ENCODE peak calls at places on chromosomes 16 and 17, in ten cellular contexts. B is lower leg skin; X is HuH-7.5; U is psoas muscle; I is activated CD4-positive, alpha-beta T cell treated with anti-CD3 and anti-CD28 coated beads, Interleukin-2, amount 50 U/mL, for 48 hours; Q is activated gamma-delta T cell treated with anti-CD3 and anti-CD28 coated beads, Interleukin-2, amount 50 U/mL, for 16 hours; C is PC-3; H is CD8-positive, alpha-beta T cell; P is NCI-H82; D is EL. S is an unnamed sample.

GRCh38 chr16:2003827-2004641 is 5.6 kb downstream of the ZNF598 start:
- DNase-seq in D (peak), P (peak), X (peak), C (peak), U (peak), B (peak), H (peak), I (peak), Q (peak), S (peak)

GRCh38 chr17:913207-913606 is 66.4 kb downstream of the NXN start:
- DNase-seq in P (no peak), X (no peak), C (no peak), Q (no peak), I (no peak), U (no peak), B (no peak), D (peak), H (no peak), S (no peak)

GRCh38 chr17:55285340-55286301 is 20.9 kb downstream of the HLF start:
- DNase-seq in X (no peak), C (no peak), P (no peak), H (no peak), D (peak), U (peak), I (no peak), B (peak), Q (no peak), S (no peak)

GRCh38 chr16:17342031-17342430 is 128.7 kb downstream of the XYLT1 start:
- DNase-seq in Q (no peak), I (no peak), U (no peak), B (no peak), C (no peak), D (no peak), X (no peak), H (no peak), P (no peak), S (no peak)

GRCh38 chr17:66605561-66605960 is 229.4 kb upstream of the CACNG5 start:
- DNase-seq in D (no peak), U (no peak), I (no peak), B (no peak), C (no peak), P (no peak), Q (no peak), H (no peak), X (no peak), S (no peak)

GRCh38 chr17:74745548-74746177 is 2.8 kb upstream of the NHERF1 start:
- DNase-seq in I (no peak), H (peak), P (no peak), D (no peak), C (no peak), B (no peak), X (no peak), U (no peak), Q (no peak), S (no peak)

GRCh38 chr16:6605490-6605889 is 727.2 kb upstream of the RBFOX1 start:
- DNase-seq in U (no peak), D (no peak), Q (no peak), B (no peak), P (no peak), H (no peak), X (no peak), I (no peak), C (no peak), S (no peak)

GRCh38 chr17:28645576-28645939 is 600 bp upstream of the BLTP2 start:
- DNase-seq in X (no peak), I (peak), Q (no peak), C (no peak), D (no peak), H (no peak), B (no peak), U (no peak), P (no peak), S (no peak)

GRCh38 chr17:79223953-79224352 is 149.3 kb downstream of the ENGASE start:
- DNase-seq in Q (no peak), I (no peak), H (no peak), P (peak), B (no peak), X (no peak), D (no peak), U (no peak), C (no peak), S (no peak)

GRCh38 chr17:73988110-73988509 is 215.4 kb upstream of the RPL38 start:
- DNase-seq in X (no peak), Q (no peak), I (no peak), U (no peak), B (no peak), P (no peak), C (no peak), D (no peak), H (no peak), S (no peak)

GRCh38 chr16:65418435-65418834 is 296.6 kb upstream of the CDH11 start:
- DNase-seq in I (no peak), H (no peak), U (no peak), X (no peak), B (no peak), D (no peak), Q (no peak), C (no peak), P (no peak), S (no peak)

GRCh38 chr17:41308918-41309359 is at the start of gene KRTAP16-1:
- DNase-seq in X (no peak), P (no peak), Q (peak), I (peak), D (no peak), B (no peak), H (peak), C (no peak), U (no peak), S (no peak)

GRCh38 chr16:25097304-25097988 is 14.1 kb upstream of the LCMT1 start:
- DNase-seq in H (no peak), C (no peak), X (no peak), P (no peak), B (no peak), I (no peak), U (no peak), Q (no peak), D (peak), S (no peak)

GRCh38 chr17:57286372-57287105 is 30.2 kb downstream of the MSI2 start:
- DNase-seq in C (no peak), P (no peak), U (no peak), H (no peak), I (no peak), X (no peak), D (no peak), Q (no peak), B (no peak), S (no peak)

GRCh38 chr17:68134046-68134637 is 98.6 kb downstream of the KPNA2 start:
- DNase-seq in H (no peak), C (no peak), Q (no peak), P (no peak), B (no peak), X (peak), I (no peak), U (no peak), D (no peak), S (no peak)

GRCh38 chr16:75075688-75076268 is 40.8 kb downstream of the LDHD start:
- DNase-seq in U (no peak), Q (no peak), D (no peak), I (no peak), H (no peak), X (no peak), B (no peak), P (no peak), C (no peak), S (no peak)

S was measured in NCI-H526 treated with DMSO at 0.1 percent for 48 hours.